ENCODE peak calls at places on chromosomes 13 and 19, in four cellular contexts. Y, O, K and V are unnamed samples.
A peak's percentile ranks its signal among the peaks of the same experiment; 100 is the strongest.

GRCh38 chr13:57631607-57632275 is at the start of gene PCDH17:
- DNase-seq in Y (no peak), K (peak; percentile 65), O (no peak), V (no peak)

GRCh38 chr13:94233401-94233800 is 246.1 kb downstream of the DCT start:
- DNase-seq in O (no peak), Y (peak; percentile 96), K (peak; percentile 26), V (no peak)

GRCh38 chr13:23985060-23985459 is 87.8 kb upstream of the C1QTNF9B start:
- DNase-seq in K (no peak), Y (no peak), O (no peak), V (no peak)

GRCh38 chr19:48442116-48443035 is 3.4 kb upstream of the GRWD1 start:
- DNase-seq in O (no peak), K (no peak), Y (no peak), V (no peak)

GRCh38 chr19:37718357-37718756 is 1.2 kb downstream of the ZNF607 start:
- DNase-seq in O (no peak), K (no peak), Y (no peak), V (no peak)

GRCh38 chr19:30167206-30167903 is 204.8 kb upstream of the ZNF536 start:
- DNase-seq in O (no peak), Y (no peak), K (no peak), V (no peak)

GRCh38 chr13:113086991-113087922 is 18.3 kb upstream of the F7 start:
- DNase-seq in O (no peak), Y (no peak), K (no peak), V (no peak)

GRCh38 chr19:14476663-14477401 is 1.7 kb upstream of the PTGER1 start:
- DNase-seq in O (no peak), K (no peak), Y (peak; percentile 88), V (peak; percentile 67)

GRCh38 chr13:113820813-113821651 is 42.8 kb downstream of the GAS6 start:
- DNase-seq in K (peak; percentile 41), O (no peak), Y (peak; percentile 99), V (peak; percentile 43)

GRCh38 chr19:7679771-7680605 is 645 bp upstream of the TRAPPC5 start:
- DNase-seq in Y (no peak), K (no peak), O (no peak), V (no peak)

GRCh38 chr13:46845146-46845545 is 48.2 kb upstream of the ESD start:
- DNase-seq in Y (no peak), O (no peak), K (no peak), V (no peak)

GRCh38 chr19:7460562-7460966 is 28.3 kb downstream of the PEX11G start:
- DNase-seq in K (no peak), Y (peak; percentile 44), O (no peak), V (no peak)

GRCh38 chr19:31595521-31595920 is 246.3 kb upstream of the TSHZ3 start:
- DNase-seq in O (no peak), Y (no peak), K (no peak), V (no peak)

GRCh38 chr13:110030394-110030928 is 244.1 kb upstream of the IRS2 start:
- DNase-seq in O (no peak), K (no peak), Y (no peak), V (no peak)

GRCh38 chr13:50629497-50629896 is 214.0 kb downstream of the DLEU7 start:
- DNase-seq in O (no peak), Y (no peak), K (peak; percentile 92), V (no peak)

GRCh38 chr13:69793803-69794453 is 313.7 kb upstream of the ATXN8OS start:
- DNase-seq in O (no peak), Y (no peak), K (no peak), V (no peak)

GRCh38 chr19:12333162-12334159 is at the start of gene ZNF563:
- DNase-seq in K (peak; percentile 86), Y (peak; percentile 89), O (peak; percentile 93), V (peak; percentile 74)

GRCh38 chr19:41863209-41863931 is 3.3 kb downstream of the RPS19 start:
- DNase-seq in K (no peak), O (no peak), Y (no peak), V (no peak)

GRCh38 chr13:51394724-51395123 is 55.2 kb downstream of the SERPINE3 start:
- DNase-seq in K (no peak), Y (no peak), O (no peak), V (no peak)

GRCh38 chr13:21435710-21436151 is 23.4 kb downstream of the ZDHHC20 start:
- DNase-seq in Y (peak; percentile 89), K (peak; percentile 85), O (peak; percentile 63), V (peak; percentile 51)

GRCh38 chr19:32675720-32676185 is at the start of gene RGS9BP:
- DNase-seq in K (peak; percentile 62), O (no peak), Y (peak; percentile 59), V (peak; percentile 71)

GRCh38 chr19:21440321-21440720 is 43.4 kb downstream of the ZNF493 start:
- DNase-seq in Y (no peak), K (no peak), O (no peak), V (no peak)

GRCh38 chr13:77523834-77524728 is 11.4 kb upstream of the SCEL start:
- DNase-seq in Y (no peak), K (no peak), O (no peak), V (no peak)

GRCh38 chr13:33869005-33869404 is 51.1 kb downstream of the RFC3 start:
- DNase-seq in Y (no peak), K (no peak), O (no peak), V (no peak)

DNA sequence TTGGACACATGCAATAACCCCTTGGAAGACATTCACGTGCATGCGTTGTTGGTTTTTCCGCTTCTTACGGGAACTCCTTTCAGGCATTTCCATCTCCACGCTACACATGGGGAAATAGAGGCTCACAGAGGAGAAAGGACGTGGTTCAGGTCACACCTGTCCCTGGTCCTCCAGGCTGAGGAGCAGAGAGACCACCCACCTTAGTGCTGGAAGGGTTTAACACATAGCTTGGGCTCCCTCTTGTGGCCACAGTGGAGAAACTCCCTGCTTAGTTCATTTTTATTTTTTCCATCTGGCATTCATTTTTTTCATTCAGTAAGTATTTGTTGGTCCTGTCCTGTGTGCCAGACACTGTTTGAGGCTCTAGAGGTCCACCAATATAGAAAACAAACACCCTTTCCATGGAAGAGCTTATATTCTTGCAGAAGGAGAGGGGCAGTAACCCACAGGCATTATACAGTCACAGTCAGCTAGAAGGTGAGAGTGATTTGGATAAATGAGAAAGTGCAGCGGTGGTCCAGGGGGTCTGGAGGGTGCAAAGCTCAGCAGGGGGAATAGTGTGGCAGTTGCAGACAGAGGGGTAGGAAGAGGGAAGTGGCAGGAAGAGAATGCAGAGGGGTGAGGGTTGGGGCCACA is 24.2 kb upstream of the TTYH1 start:
- DNase-seq in K (peak; percentile 57), O (no peak), Y (peak; percentile 60), V (peak; percentile 52)
- TF ChIP-seq FOS in K (no peak), O (no peak), Y (no peak), V (no peak)

DNA sequence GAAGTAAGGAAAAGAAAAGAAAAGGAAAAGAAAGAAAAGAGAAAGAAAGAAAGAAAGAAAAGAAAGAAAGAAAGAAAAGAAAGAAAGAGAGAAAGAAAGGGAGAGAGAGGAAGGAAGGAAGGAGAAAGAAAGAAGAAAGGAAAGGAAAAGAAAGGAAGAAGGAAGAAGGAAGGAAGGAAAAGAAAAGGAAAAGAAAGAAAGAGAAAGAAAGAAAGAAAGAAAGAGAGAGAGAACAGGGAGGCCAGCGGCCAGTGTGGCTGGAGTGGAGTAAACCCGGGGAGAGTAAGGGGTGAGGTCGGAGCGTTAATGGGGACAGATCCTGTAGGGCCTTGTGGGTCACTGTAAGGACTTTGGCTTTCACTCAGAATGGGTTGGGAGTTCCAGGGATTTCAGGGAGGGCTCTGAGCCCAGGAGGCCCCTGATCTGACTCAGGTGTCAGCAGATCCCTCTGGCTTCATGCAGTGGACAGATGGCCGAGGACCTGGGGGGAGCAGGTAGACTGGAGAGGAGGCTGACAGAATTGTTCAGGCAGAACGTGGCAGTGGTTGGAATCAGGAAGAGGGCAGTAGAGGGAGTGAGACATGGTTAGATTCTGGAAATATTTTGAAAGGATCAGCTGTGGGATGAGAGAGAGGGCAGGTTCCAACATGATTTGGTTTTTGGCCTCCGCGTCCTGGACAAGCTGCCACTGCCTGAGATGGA is 19.8 kb upstream of the FXYD3 start:
- DNase-seq in O (no peak), K (no peak), Y (no peak), V (peak; percentile 20)
- TF ChIP-seq FOS in O (no peak), K (no peak), Y (no peak), V (no peak)

DNA sequence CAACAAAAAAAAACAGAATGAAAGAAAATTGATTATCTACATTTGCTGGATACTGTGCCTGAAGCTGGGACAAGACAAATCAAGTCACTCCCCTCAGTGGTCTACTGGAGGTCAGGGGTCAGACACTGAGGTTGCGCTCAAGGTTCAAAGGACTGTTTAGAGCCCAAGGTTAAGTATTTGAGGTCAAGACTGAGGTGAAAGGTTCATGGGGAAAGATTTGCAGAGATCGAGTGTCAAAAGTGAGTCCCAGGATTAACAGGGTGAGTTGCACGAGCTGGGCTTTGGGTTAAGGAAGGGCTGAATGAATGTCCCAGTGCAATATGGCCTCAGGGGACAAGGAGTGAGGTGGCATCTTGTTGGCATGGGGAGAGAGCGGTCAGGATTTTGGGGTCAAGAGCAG is 3.4 kb upstream of the TOMM40 start:
- DNase-seq in Y (no peak), K (no peak), O (no peak), V (no peak)
- TF ChIP-seq FOS in Y (no peak), K (no peak), O (no peak), V (no peak)

GRCh38 chr13:102913924-102914628 is 68.2 kb downstream of the ERCC5 start:
- DNase-seq in O (no peak), Y (peak; percentile 16), K (peak; percentile 73), V (no peak)
- TF ChIP-seq FOS in O (no peak), Y (no peak), K (no peak), V (no peak)

DNA sequence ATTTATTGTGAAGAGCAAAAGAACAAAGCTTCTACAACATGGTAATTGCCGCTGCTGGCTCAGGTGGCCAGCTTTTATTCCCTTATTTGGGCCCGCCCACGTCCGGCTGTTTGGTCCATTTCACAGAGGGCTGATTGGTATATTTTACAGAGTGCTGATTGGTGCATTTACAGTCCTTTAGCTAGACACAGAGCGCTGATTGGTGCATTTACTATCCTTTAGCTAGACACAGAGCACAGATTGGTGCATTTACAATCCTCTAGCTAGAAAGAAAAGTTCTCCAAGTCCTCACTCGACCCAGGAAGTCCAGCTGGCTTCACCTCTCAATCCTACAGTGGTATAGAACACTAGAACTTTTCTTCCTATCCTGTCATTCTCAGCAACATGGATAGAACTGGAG is 33.7 kb upstream of the FARP1 start:
- DNase-seq in O (no peak), Y (no peak), K (no peak), V (no peak)
- TF ChIP-seq FOS in O (no peak), Y (no peak), K (no peak), V (no peak)

GRCh38 chr13:20069956-20070355 is 90.9 kb downstream of the GJA3 start:
- DNase-seq in K (no peak), O (no peak), Y (no peak), V (no peak)

GRCh38 chr13:20058476-20058875 is 99.9 kb downstream of the ZMYM2 start:
- DNase-seq in O (no peak), K (no peak), Y (no peak), V (no peak)

GRCh38 chr13:20065516-20065915 is 95.3 kb downstream of the GJA3 start:
- DNase-seq in O (no peak), Y (no peak), K (no peak), V (no peak)

DNA sequence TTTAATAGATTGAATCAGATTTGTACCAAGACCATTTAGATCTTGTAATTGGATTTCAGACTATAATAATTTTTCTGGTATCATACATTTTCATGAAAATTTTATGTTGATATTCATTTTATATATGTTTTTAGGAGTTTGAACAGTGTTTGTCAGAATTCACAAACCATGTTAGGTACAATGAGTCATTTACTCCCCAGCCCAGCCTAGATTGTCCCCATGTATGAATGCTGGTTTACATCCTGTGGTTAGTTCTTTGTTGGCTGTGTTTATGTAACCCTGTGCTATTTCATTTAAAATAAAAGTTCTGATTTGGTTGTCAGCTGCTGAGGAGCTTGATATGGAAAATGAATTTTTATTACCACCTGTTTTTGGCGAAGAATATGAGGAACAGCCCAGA is 96.7 kb downstream of the GJA3 start:
- DNase-seq in K (peak; percentile 28), Y (peak; percentile 77), O (no peak), V (no peak)
- TF ChIP-seq FOS in K (peak; percentile 59), Y (no peak), O (no peak), V (no peak)

GRCh38 chr19:40217921-40218890 is at the start of gene TTC9B:
- DNase-seq in Y (no peak), K (no peak), O (no peak), V (peak; percentile 91)
- TF ChIP-seq FOS in Y (no peak), K (no peak), O (no peak), V (no peak)